ENCODE peak calls at places on chromosomes 3 and 15, in seven cellular contexts. G, T, N, A, J, P and C are unnamed samples.

GRCh38 chr3:44624696-44625528 is at the start of gene ZNF197:
- DNase-seq in G (peak), T (peak), N (peak), A (peak), J (peak), P (peak), C (peak)

GRCh38 chr3:32586361-32586760 is 15.7 kb upstream of the DYNC1LI1 start:
- DNase-seq in G (no peak), T (no peak), N (no peak), A (no peak), J (no peak), P (no peak), C (no peak)

GRCh38 chr15:40995656-40996055 is 42.4 kb downstream of the CHAC1 start:
- DNase-seq in G (no peak), T (no peak), N (no peak), A (no peak), J (no peak), P (no peak), C (no peak)

GRCh38 chr3:99648091-99648490 is 9.7 kb downstream of the COL8A1 start:
- DNase-seq in G (peak), T (peak), N (no peak), A (no peak), J (no peak), P (no peak), C (peak)

GRCh38 chr3:45599424-45599886 is 4.9 kb downstream of the LIMD1 start:
- DNase-seq in G (no peak), T (no peak), N (no peak), A (no peak), J (no peak), P (no peak), C (no peak)

GRCh38 chr3:76497636-76498035 is 542.3 kb upstream of the ROBO2 start:
- DNase-seq in G (peak), T (no peak), N (peak), A (no peak), J (no peak), P (no peak), C (no peak)

GRCh38 chr15:29770796-29771195 is 51.5 kb downstream of the TJP1 start:
- DNase-seq in G (no peak), T (peak), N (peak), A (no peak), J (no peak), P (no peak), C (no peak)

GRCh38 chr15:70752142-70752754 is 11.1 kb downstream of the UACA start:
- DNase-seq in G (peak), T (peak), N (no peak), A (peak), J (no peak), P (no peak), C (no peak)

GRCh38 chr3:50412355-50412754 is 53.0 kb upstream of the TMEM115 start:
- DNase-seq in G (no peak), T (no peak), N (no peak), A (no peak), J (no peak), P (no peak), C (no peak)

GRCh38 chr3:164468055-164468454 is 610.2 kb downstream of the SI start:
- DNase-seq in G (no peak), T (no peak), N (no peak), A (no peak), J (no peak), P (no peak), C (no peak)

GRCh38 chr3:195226900-195227447 is 44.0 kb downstream of the XXYLT1 start:
- DNase-seq in G (no peak), T (no peak), N (no peak), A (peak), J (peak), P (no peak), C (no peak)

GRCh38 chr15:58748787-58749531 is 548 bp downstream of the ADAM10 start:
- DNase-seq in G (peak), T (no peak), N (peak), A (peak), J (peak), P (peak), C (peak)

GRCh38 chr15:87619161-87619960 is 637.2 kb downstream of the NTRK3 start:
- DNase-seq in G (peak), T (peak), N (peak), A (no peak), J (no peak), P (no peak), C (peak)

GRCh38 chr3:80190051-80190450 is 422.3 kb upstream of the ROBO1 start:
- DNase-seq in G (peak), T (peak), N (peak), A (no peak), J (peak), P (no peak), C (peak)

GRCh38 chr3:150761831-150762661 is 923 bp downstream of the SIAH2 start:
- DNase-seq in G (peak), T (peak), N (peak), A (peak), J (peak), P (peak), C (peak)

GRCh38 chr3:140334105-140334504 is 343.8 kb upstream of the TRIM42 start:
- DNase-seq in G (no peak), T (no peak), N (no peak), A (no peak), J (no peak), P (no peak), C (no peak)

GRCh38 chr3:107216229-107216628 is 161.0 kb upstream of the CCDC54 start:
- DNase-seq in G (no peak), T (no peak), N (no peak), A (no peak), J (no peak), P (no peak), C (no peak)

GRCh38 chr3:150005243-150006102 is 34.8 kb upstream of the PFN2 start:
- DNase-seq in G (peak), T (peak), N (peak), A (no peak), J (no peak), P (no peak), C (no peak)

GRCh38 chr3:60154011-60154410 is 1097.2 kb downstream of the FHIT start:
- DNase-seq in G (no peak), T (no peak), N (no peak), A (no peak), J (no peak), P (no peak), C (no peak)

GRCh38 chr3:184639351-184639750 is 72.5 kb downstream of the MAGEF1 start:
- DNase-seq in G (no peak), T (no peak), N (no peak), A (no peak), J (no peak), P (no peak), C (no peak)

GRCh38 chr15:94066046-94066445 is 165.3 kb upstream of the MCTP2 start:
- DNase-seq in G (no peak), T (no peak), N (no peak), A (no peak), J (no peak), P (no peak), C (peak)

GRCh38 chr3:161599702-161600101 is 103.1 kb downstream of the OTOL1 start:
- DNase-seq in G (no peak), T (no peak), N (no peak), A (no peak), J (no peak), P (no peak), C (no peak)

GRCh38 chr15:73781038-73781925 is 28.1 kb upstream of the INSYN1 start:
- DNase-seq in G (no peak), T (peak), N (peak), A (no peak), J (no peak), P (peak), C (peak)

GRCh38 chr15:31483924-31484368 is 157.3 kb downstream of the KLF13 start:
- DNase-seq in G (no peak), T (no peak), N (no peak), A (no peak), J (no peak), P (no peak), C (no peak)

DNA sequence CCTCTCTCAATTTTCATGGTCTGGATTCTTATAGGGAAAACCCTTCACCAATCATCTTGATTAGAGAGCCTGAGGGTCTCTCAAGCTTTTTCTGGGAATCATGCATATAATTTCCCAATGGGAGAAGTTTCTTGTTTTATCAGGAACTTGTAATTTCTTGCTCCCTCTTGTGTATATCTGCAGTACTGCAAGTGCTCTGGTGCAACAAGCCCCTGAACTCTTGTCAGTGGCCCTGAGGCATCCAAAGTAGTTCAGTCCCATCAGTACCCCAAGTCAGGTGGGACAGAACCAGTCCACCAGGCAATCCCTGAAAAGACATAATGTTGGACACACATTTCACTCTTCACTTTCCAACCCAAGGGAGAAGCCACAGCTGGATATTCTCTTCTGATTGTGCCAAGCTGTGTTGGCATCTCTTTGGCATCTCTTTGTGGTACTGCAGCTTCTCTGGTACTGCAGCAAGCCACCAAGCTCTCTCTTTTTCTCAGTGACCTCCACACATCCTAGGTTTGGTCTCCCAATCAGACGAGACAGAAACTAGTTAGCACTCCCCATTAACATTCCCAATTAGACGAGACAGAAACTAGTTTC is 214.5 kb downstream of the ZIC4 start:
- DNase-seq in G (peak), T (peak), N (peak), A (no peak), J (peak), P (peak), C (peak)
- TF ChIP-seq CTCF in G (peak), T (peak), N (peak), A (peak), J (peak), P (peak), C (peak)

DNA sequence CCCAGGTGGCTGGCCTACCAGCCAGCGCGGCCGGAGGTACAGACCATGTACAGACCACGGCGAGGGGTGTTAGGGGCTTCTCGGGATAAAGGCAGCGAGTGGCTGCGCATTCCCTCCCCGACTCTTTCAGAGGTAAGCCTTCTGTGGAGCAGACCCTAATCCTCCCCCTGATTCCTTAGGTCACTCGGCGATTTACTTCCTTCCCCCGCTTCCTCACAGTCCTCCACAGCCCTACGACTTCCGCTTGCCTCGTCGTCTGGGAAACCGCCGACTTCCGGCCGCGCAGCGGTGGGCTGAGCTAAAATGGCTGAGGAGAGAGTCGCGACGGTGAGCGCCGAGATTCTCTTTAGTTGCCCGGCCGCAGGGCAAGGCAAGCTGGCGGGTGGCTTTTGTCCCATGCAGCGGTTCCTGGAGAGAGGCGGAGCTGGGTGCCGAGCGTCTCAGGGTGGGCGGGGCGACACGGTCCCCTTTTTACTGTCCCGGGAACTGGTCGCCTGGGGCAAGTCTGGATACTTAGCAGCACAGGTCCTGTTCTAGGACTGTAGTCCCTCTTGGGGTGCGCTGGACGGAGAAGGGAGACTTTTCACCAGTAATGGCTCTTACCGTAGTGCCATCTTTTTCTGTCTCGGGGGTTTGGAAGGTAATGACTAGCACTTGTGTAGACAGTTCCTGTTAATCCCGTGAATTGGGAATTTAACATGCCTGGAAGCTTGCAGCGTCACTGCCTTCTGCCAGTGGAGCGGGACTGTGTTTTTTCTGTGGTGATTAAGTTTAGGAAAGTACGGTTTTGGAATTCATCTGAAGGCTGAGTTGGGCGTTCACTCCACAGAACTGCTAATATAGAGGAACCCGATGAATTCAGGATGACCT is at the start of the genes BBS4 and HIGD2B:
- DNase-seq in G (peak), T (peak), N (peak), A (peak), J (peak), P (peak), C (peak)
- TF ChIP-seq CTCF in G (no peak), T (no peak), N (no peak), A (no peak), J (no peak), P (no peak), C (no peak)

DNA sequence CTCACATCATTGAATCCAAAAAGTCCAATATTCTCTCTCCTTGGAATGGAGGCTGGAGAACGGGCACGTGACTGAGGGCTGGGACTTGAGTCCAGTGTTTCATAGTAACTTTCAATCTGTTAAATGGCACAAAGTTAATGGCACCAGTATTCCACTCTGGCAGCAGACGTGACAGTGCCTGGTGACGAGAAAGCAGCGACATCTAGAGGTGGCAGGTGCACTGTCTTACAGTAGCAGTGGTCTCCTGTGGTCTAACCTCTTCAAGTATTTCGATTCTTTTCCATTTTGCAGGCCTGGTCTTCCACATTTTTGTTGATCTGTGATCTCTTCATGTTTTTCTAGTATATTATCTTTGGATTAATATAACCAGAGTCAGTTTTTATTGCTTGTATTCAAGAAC is 107.1 kb downstream of the OXSM start:
- DNase-seq in G (no peak), T (no peak), N (no peak), A (no peak), J (peak), P (peak), C (peak)
- TF ChIP-seq CTCF in G (no peak), T (peak), N (peak), A (peak), J (peak), P (peak), C (peak)

DNA sequence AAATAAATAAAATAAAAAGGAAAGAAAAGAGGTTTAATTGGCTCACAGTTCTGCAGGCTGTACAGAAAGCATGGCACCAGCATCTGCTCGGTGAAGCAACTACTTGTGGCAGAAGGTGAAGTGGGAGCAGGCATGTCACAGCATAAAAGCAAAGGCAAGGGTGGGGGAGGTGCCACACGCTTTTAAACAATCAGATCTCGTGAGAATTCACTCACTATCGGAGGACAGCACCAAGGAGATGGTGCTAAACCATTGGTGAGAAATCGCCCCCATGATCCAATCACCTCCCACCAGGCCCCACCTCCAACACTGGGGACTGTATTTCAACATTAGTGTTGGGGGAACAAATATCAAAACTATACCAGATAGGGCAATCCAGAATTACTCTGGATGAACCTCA is 15.3 kb downstream of the SCG3 start:
- DNase-seq in G (no peak), T (no peak), N (no peak), A (no peak), J (no peak), P (no peak), C (no peak)
- TF ChIP-seq CTCF in G (no peak), T (no peak), N (no peak), A (no peak), J (no peak), P (no peak), C (no peak)